ENCODE peak calls at places on chromosomes 4 and X, in four cellular contexts. One of them, this sample, is unnamed.

GRCh38 chrX:7147978-7148824 is at the start of gene PUDP:
- DNase-seq in HepG2: peak; percentile 57
- DNase-seq in HCT116: peak; percentile 37
- DNase-seq in SK-N-SH: peak; percentile 99
- DNase-seq in this sample: peak; percentile 69

GRCh38 chr4:89000844-89001360 is 56.1 kb downstream of the FAM13A start:
- DNase-seq in HepG2: peak; percentile 44
- DNase-seq in HCT116: no peak
- DNase-seq in SK-N-SH: peak; percentile 53
- DNase-seq in this sample: no peak

GRCh38 chrX:13142891-13143290 is 98.5 kb upstream of the FAM9C start:
- DNase-seq in HepG2: no peak
- DNase-seq in HCT116: no peak
- DNase-seq in SK-N-SH: no peak
- DNase-seq in this sample: no peak

GRCh38 chr4:148196168-148196567 is 246.0 kb downstream of the NR3C2 start:
- DNase-seq in HepG2: no peak
- DNase-seq in HCT116: no peak
- DNase-seq in SK-N-SH: no peak
- DNase-seq in this sample: no peak

GRCh38 chr4:160202802-160203201 is 1099.9 kb downstream of the RAPGEF2 start:
- DNase-seq in HepG2: no peak
- DNase-seq in HCT116: no peak
- DNase-seq in SK-N-SH: no peak
- DNase-seq in this sample: no peak

GRCh38 chr4:41405464-41405863 is 132.5 kb upstream of the LIMCH1 start:
- DNase-seq in HepG2: no peak
- DNase-seq in HCT116: no peak
- DNase-seq in SK-N-SH: no peak
- DNase-seq in this sample: no peak

GRCh38 chr4:24007740-24008348 is 118.0 kb upstream of the PPARGC1A start:
- DNase-seq in HepG2: peak; percentile 24
- DNase-seq in HCT116: no peak
- DNase-seq in SK-N-SH: no peak
- DNase-seq in this sample: no peak

GRCh38 chr4:52780206-52780605 is 29.0 kb upstream of the ERVMER34-1 start:
- DNase-seq in HepG2: no peak
- DNase-seq in HCT116: no peak
- DNase-seq in SK-N-SH: no peak
- DNase-seq in this sample: no peak

GRCh38 chr4:93775551-93775950 is 53.0 kb upstream of the ATOH1 start:
- DNase-seq in HepG2: no peak
- DNase-seq in HCT116: no peak
- DNase-seq in SK-N-SH: no peak
- DNase-seq in this sample: no peak

GRCh38 chr4:6893449-6894085 is 16.1 kb upstream of the TBC1D14 start:
- DNase-seq in HepG2: peak; percentile 99
- DNase-seq in HCT116: no peak
- DNase-seq in SK-N-SH: no peak
- DNase-seq in this sample: no peak

GRCh38 chrX:128928636-128929035 is 594.7 kb downstream of the SMARCA1 start:
- DNase-seq in HepG2: no peak
- DNase-seq in HCT116: no peak
- DNase-seq in SK-N-SH: no peak
- DNase-seq in this sample: no peak

GRCh38 chrX:132270699-132271098 is 51.5 kb upstream of the RAP2C start:
- DNase-seq in HepG2: no peak
- DNase-seq in HCT116: no peak
- DNase-seq in SK-N-SH: no peak
- DNase-seq in this sample: no peak

GRCh38 chrX:115533485-115533884 is 27.5 kb upstream of the PLS3 start:
- DNase-seq in HepG2: no peak
- DNase-seq in HCT116: no peak
- DNase-seq in SK-N-SH: no peak
- DNase-seq in this sample: no peak

GRCh38 chr4:74524985-74525384 is 80.0 kb downstream of the AREG start:
- DNase-seq in HepG2: no peak
- DNase-seq in HCT116: no peak
- DNase-seq in SK-N-SH: no peak
- DNase-seq in this sample: no peak

GRCh38 chr4:165537028-165537648 is 158.3 kb downstream of the CPE start:
- DNase-seq in HepG2: peak; percentile 40
- DNase-seq in HCT116: peak; percentile 51
- DNase-seq in SK-N-SH: peak; percentile 32
- DNase-seq in this sample: peak; percentile 27

GRCh38 chr4:7539659-7540058 is 104.9 kb upstream of the PSAPL1 start:
- DNase-seq in HepG2: peak; percentile 48
- DNase-seq in HCT116: peak; percentile 92
- DNase-seq in SK-N-SH: peak; percentile 87
- DNase-seq in this sample: peak; percentile 73

GRCh38 chr4:139367421-139368090 is 65.3 kb upstream of the NDUFC1 start:
- DNase-seq in HepG2: no peak
- DNase-seq in HCT116: no peak
- DNase-seq in SK-N-SH: no peak
- DNase-seq in this sample: no peak

GRCh38 chr4:84503495-84504437 is 4.7 kb upstream of the NKX6-1 start:
- DNase-seq in HepG2: peak; percentile 46
- DNase-seq in HCT116: peak; percentile 62
- DNase-seq in SK-N-SH: peak; percentile 65
- DNase-seq in this sample: no peak

GRCh38 chrX:41333744-41333993 is 293 bp upstream of the DDX3X start:
- DNase-seq in HepG2: peak; percentile 75
- DNase-seq in HCT116: peak; percentile 81
- DNase-seq in SK-N-SH: no peak
- DNase-seq in this sample: peak; percentile 58

GRCh38 chr4:21986312-21986711 is 37.7 kb upstream of the KCNIP4 start:
- DNase-seq in HepG2: no peak
- DNase-seq in HCT116: no peak
- DNase-seq in SK-N-SH: no peak
- DNase-seq in this sample: no peak

GRCh38 chr4:106495498-106495897 is 126.9 kb upstream of the GIMD1 start:
- DNase-seq in HepG2: no peak
- DNase-seq in HCT116: no peak
- DNase-seq in SK-N-SH: no peak
- DNase-seq in this sample: no peak

GRCh38 chr4:102535398-102536082 is 34.4 kb downstream of the NFKB1 start:
- DNase-seq in HepG2: no peak
- DNase-seq in HCT116: no peak
- DNase-seq in SK-N-SH: no peak
- DNase-seq in this sample: no peak

GRCh38 chrX:23364416-23364815 is 29.8 kb downstream of the PTCHD1 start:
- DNase-seq in HepG2: no peak
- DNase-seq in HCT116: no peak
- DNase-seq in SK-N-SH: no peak
- DNase-seq in this sample: no peak

GRCh38 chr4:87745058-87745842 is 54.1 kb upstream of the IBSP start:
- DNase-seq in HepG2: no peak
- DNase-seq in HCT116: no peak
- DNase-seq in SK-N-SH: no peak
- DNase-seq in this sample: no peak

GRCh38 chrX:151929131-151929530 is 16.4 kb downstream of the MAGEA4 start:
- DNase-seq in HepG2: no peak
- DNase-seq in HCT116: no peak
- DNase-seq in SK-N-SH: no peak
- DNase-seq in this sample: no peak

GRCh38 chrX:19176901-19177630 is 54.8 kb upstream of the ADGRG2 start:
- DNase-seq in HepG2: no peak
- DNase-seq in HCT116: no peak
- DNase-seq in SK-N-SH: no peak
- DNase-seq in this sample: no peak
- H3K4me3 ChIP-seq in HepG2: no peak overlapping the region
- H3K4me3 ChIP-seq in HCT116: no peak overlapping the region
- H3K4me3 ChIP-seq in SK-N-SH: no peak overlapping the region
- H3K4me3 ChIP-seq in this sample: no peak overlapping the region

GRCh38 chr4:115275615-115276014 is 162.2 kb upstream of the NDST4 start:
- DNase-seq in HepG2: no peak
- DNase-seq in HCT116: no peak
- DNase-seq in SK-N-SH: no peak
- DNase-seq in this sample: no peak

GRCh38 chr4:115274545-115274944 is 161.1 kb upstream of the NDST4 start:
- DNase-seq in HepG2: no peak
- DNase-seq in HCT116: no peak
- DNase-seq in SK-N-SH: no peak
- DNase-seq in this sample: no peak

GRCh38 chr4:115278830-115279229 is 165.4 kb upstream of the NDST4 start:
- DNase-seq in HepG2: no peak
- DNase-seq in HCT116: no peak
- DNase-seq in SK-N-SH: no peak
- DNase-seq in this sample: no peak

DNA sequence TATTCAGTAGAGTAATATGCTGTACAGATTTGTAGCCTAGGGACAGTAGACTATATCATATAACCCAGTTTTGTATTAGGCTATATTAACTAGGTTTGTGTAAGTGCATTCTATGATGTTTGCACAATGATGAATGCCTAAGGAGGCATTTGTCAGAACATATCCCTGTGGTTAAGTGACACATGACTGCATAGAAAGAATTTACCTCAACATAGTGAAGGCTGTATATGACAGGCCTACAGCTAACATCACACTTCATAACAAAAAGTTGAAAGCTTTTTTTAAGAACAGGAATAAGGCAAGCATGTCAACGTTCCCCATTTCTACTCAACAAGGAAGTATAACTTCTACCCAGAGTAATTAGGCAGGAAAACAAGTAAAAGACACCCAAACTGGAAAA is 165.9 kb upstream of the NDST4 start:
- DNase-seq in HepG2: no peak
- DNase-seq in HCT116: no peak
- DNase-seq in SK-N-SH: no peak
- DNase-seq in this sample: no peak
- TF ChIP-seq YY1 in HepG2: no peak
- TF ChIP-seq YY1 in HCT116: no peak
- TF ChIP-seq YY1 in SK-N-SH: no peak
- TF ChIP-seq YY1 in this sample: no peak

GRCh38 chr4:55125763-55126541 is 557 bp upstream of the KDR start:
- DNase-seq in HepG2: no peak
- DNase-seq in HCT116: no peak
- DNase-seq in SK-N-SH: peak; percentile 46
- DNase-seq in this sample: no peak
- H3K4me3 ChIP-seq in HepG2: no peak overlapping the region
- H3K4me3 ChIP-seq in HCT116: no peak overlapping the region
- H3K4me3 ChIP-seq in SK-N-SH: peak overlapping the region; percentile 52
- H3K4me3 ChIP-seq in this sample: peak overlapping the region; percentile 64

GRCh38 chrX:10636851-10637250 is 16.5 kb upstream of the MID1 start:
- DNase-seq in HepG2: no peak
- DNase-seq in HCT116: no peak
- DNase-seq in SK-N-SH: no peak
- DNase-seq in this sample: no peak

GRCh38 chrX:10633722-10634121 is 13.3 kb upstream of the MID1 start:
- DNase-seq in HepG2: no peak
- DNase-seq in HCT116: peak; percentile 77
- DNase-seq in SK-N-SH: no peak
- DNase-seq in this sample: peak; percentile 50

GRCh38 chrX:10636337-10636736 is 16.0 kb upstream of the MID1 start:
- DNase-seq in HepG2: no peak
- DNase-seq in HCT116: peak; percentile 59
- DNase-seq in SK-N-SH: peak; percentile 39
- DNase-seq in this sample: peak; percentile 57

GRCh38 chrX:10631416-10632145 is 11.2 kb upstream of the MID1 start:
- DNase-seq in HepG2: no peak
- DNase-seq in HCT116: no peak
- DNase-seq in SK-N-SH: no peak
- DNase-seq in this sample: no peak

DNA sequence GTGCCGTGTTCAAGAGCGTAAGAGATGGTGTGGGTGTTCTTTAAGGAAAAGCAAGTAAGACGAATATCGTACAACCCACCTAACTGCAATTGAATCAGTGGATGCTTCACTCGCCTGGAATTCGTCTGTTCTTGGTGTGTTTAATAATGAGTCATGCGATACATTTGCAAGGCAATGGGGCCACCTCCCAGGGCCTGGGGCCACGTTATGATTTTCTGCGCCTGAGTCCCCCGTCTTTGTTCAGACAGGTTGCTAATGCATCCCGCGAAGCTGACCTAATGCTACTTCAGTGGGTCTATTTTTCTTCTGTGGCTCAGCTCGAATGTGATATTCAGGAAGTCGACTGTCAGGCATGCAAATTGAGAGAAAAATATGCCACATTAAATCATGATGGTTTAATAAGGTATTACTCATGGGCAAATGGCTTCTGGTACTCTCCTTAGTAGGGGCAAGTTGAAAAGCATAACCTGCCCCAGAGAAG is 14.3 kb upstream of the MID1 start:
- DNase-seq in HepG2: no peak
- DNase-seq in HCT116: peak; percentile 81
- DNase-seq in SK-N-SH: no peak
- DNase-seq in this sample: no peak
- TF ChIP-seq YY1 in HepG2: no peak
- TF ChIP-seq YY1 in HCT116: no peak
- TF ChIP-seq YY1 in SK-N-SH: no peak
- TF ChIP-seq YY1 in this sample: no peak

DNA sequence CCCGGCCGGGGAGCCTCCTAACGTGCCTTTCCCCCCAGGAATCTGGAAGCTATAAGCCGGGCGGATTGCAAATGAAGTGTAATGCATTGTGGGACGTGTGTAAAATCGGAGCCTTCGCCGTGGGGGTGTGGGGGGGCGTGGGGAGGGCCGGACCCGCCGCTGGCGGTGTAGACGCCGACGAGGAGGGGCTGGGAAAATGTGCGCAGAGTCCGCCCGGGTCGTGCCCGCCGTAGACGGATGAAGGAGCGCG is 1.3 kb downstream of the STOX2 start:
- DNase-seq in HepG2: no peak
- DNase-seq in HCT116: no peak
- DNase-seq in SK-N-SH: peak; percentile 73
- DNase-seq in this sample: no peak
- H3K4me3 ChIP-seq in HepG2: peak overlapping the region; percentile 68
- H3K4me3 ChIP-seq in HCT116: no peak overlapping the region
- H3K4me3 ChIP-seq in SK-N-SH: peak overlapping the region; percentile 58
- H3K4me3 ChIP-seq in this sample: peak overlapping the region; percentile 73

DNA sequence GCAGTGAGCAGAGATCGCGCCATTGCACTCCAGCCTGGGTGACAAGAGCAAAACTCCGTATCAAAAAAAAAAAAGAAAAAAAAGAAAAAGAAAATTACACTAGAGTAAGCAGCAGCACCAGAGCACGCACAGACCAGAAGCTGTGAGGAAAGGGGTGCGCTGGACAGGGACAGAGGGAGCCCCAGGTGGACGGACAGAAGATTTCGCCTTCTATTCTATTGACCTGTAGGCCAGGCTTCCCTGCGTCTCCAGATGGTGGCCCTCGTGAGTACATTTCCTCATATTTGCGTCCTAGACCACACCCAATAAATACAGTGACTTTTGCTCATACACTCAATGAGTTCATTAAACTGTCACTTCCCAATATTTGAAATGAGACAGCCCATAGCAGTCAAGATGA is 19.1 kb downstream of the MTNR1A start:
- DNase-seq in HepG2: peak; percentile 8
- DNase-seq in HCT116: peak; percentile 48
- DNase-seq in SK-N-SH: no peak
- DNase-seq in this sample: no peak
- TF ChIP-seq YY1 in HepG2: no peak
- TF ChIP-seq YY1 in HCT116: no peak
- TF ChIP-seq YY1 in SK-N-SH: no peak
- TF ChIP-seq YY1 in this sample: no peak

GRCh38 chr4:163941221-163941865 is 446.9 kb downstream of the TMA16 start:
- DNase-seq in HepG2: no peak
- DNase-seq in HCT116: no peak
- DNase-seq in SK-N-SH: no peak
- DNase-seq in this sample: no peak

GRCh38 chr4:163939597-163939996 is 445.1 kb downstream of the TMA16 start:
- DNase-seq in HepG2: no peak
- DNase-seq in HCT116: no peak
- DNase-seq in SK-N-SH: no peak
- DNase-seq in this sample: no peak
- H3K4me3 ChIP-seq in HepG2: no peak overlapping the region
- H3K4me3 ChIP-seq in HCT116: no peak overlapping the region
- H3K4me3 ChIP-seq in SK-N-SH: no peak overlapping the region
- H3K4me3 ChIP-seq in this sample: no peak overlapping the region